ENCODE peak calls at places on chromosomes 7 and 10, in six cellular contexts. V, Z, R, W, B and I are unnamed samples.
A peak's percentile ranks its signal among the peaks of the same experiment; 100 is the strongest.

GRCh38 chr7:1454471-1455065 is 4.7 kb downstream of the MICALL2 start:
- DNase-seq in R (no peak), B (peak; percentile 37), Z (no peak), W (no peak), V (no peak), I (no peak)

GRCh38 chr10:62907470-62908212 is 91.5 kb upstream of the EGR2 start:
- DNase-seq in V (no peak), Z (peak; percentile 6), R (no peak), B (no peak), W (no peak), I (no peak)

GRCh38 chr7:106599343-106599698 is 61.6 kb downstream of the CCDC71L start:
- DNase-seq in W (no peak), R (no peak), B (no peak), V (no peak), Z (no peak), I (no peak)

GRCh38 chr7:99024066-99024465 is 119.8 kb downstream of the SMURF1 start:
- DNase-seq in W (no peak), B (no peak), V (no peak), R (no peak), Z (no peak), I (no peak)

GRCh38 chr7:127477285-127478039 is 85.0 kb upstream of the ZNF800 start:
- DNase-seq in V (no peak), R (no peak), B (no peak), Z (no peak), W (no peak), I (no peak)

GRCh38 chr7:92362131-92362530 is 85.2 kb upstream of the GATAD1 start:
- DNase-seq in R (no peak), W (no peak), B (no peak), Z (no peak), V (no peak), I (no peak)

GRCh38 chr7:131540491-131541162 is 15.8 kb downstream of the PODXL start:
- DNase-seq in Z (no peak), B (no peak), W (no peak), R (peak; percentile 22), V (no peak), I (no peak)

GRCh38 chr10:121510201-121510771 is 88.0 kb downstream of the FGFR2 start:
- DNase-seq in Z (no peak), V (no peak), B (no peak), R (no peak), W (no peak), I (no peak)

GRCh38 chr7:144515430-144515829 is 111.9 kb upstream of the NOBOX start:
- DNase-seq in W (no peak), Z (no peak), V (no peak), B (no peak), R (no peak), I (no peak)

GRCh38 chr7:94133460-94133859 is 129.3 kb upstream of the BET1 start:
- DNase-seq in Z (no peak), V (peak; percentile 65), B (no peak), R (no peak), W (no peak), I (no peak)

GRCh38 chr7:94239661-94240234 is 154.9 kb upstream of the COL1A2 start:
- DNase-seq in V (no peak), B (no peak), W (no peak), Z (no peak), R (no peak), I (no peak)

GRCh38 chr10:132608511-132609195 is 71.1 kb downstream of the INPP5A start:
- DNase-seq in W (no peak), V (no peak), Z (peak; percentile 11), R (no peak), B (no peak), I (no peak)
- TF ChIP-seq POLR2AphosphoS5 in W (no peak), V (no peak), Z (no peak), R (no peak), B (no peak), I (no peak)

GRCh38 chr10:50624154-50624865 is 554 bp upstream of the SGMS1 start:
- DNase-seq in W (peak; percentile 99), R (peak; percentile 85), B (peak; percentile 93), Z (peak; percentile 76), V (no peak), I (peak; percentile 76)
- TF ChIP-seq POLR2A in W (peak; percentile 73), R (peak; percentile 42), B (no peak), Z (no peak), V (no peak), I (no peak)

GRCh38 chr10:113091921-113092320 is 141.9 kb downstream of the TCF7L2 start:
- DNase-seq in W (no peak), V (no peak), Z (no peak), R (no peak), B (no peak), I (no peak)

GRCh38 chr10:113094114-113094486 is 144.1 kb downstream of the TCF7L2 start:
- DNase-seq in R (no peak), V (peak; percentile 23), Z (no peak), W (no peak), B (no peak), I (no peak)

GRCh38 chr10:113095419-113095818 is 145.4 kb downstream of the TCF7L2 start:
- DNase-seq in Z (no peak), W (no peak), B (no peak), R (no peak), V (no peak), I (no peak)

GRCh38 chr10:113096111-113097045 is 146.3 kb downstream of the TCF7L2 start:
- DNase-seq in V (no peak), R (no peak), B (no peak), W (no peak), Z (no peak), I (no peak)

GRCh38 chr10:113093188-113094113 is 143.4 kb downstream of the TCF7L2 start:
- DNase-seq in W (no peak), V (peak; percentile 8), Z (no peak), B (no peak), R (peak; percentile 88), I (no peak)
- TF ChIP-seq TAF1 in W (no peak), V (no peak), Z (no peak), B (no peak), R (no peak), I (no peak)

DNA sequence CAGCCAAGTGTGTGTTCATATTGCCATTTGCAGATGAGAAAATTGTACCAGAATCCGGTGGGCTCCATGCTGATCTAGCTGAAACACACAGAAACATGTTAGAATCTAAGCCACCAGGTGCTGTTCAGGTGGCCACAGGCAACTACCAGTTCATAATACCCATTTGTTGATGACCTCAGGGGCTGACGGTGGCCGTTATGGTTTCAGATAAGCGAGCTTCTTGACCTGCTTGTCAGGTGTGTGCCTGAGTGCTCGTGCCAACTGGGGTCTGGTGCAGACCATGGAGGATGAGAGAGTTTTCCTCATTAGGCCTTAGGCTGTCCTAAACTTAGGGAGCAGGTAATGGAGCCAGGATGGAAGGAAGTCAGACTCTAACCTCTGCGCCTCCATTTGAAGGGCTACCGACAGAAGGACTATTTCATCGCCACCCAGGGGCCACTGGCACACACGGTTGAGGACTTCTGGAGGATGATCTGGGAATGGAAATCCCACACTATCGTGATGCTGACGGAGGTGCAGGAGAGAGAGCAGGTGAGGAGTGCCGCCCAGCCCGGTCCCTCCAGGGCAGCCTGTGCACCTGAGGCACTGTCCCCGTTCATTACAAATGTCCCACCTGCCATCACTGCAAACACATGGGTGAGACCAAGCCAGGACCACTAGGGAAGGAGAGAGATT is 53.1 kb downstream of the MKI67 start:
- DNase-seq in W (no peak), B (no peak), R (no peak), V (no peak), Z (no peak), I (no peak)
- TF ChIP-seq POLR2AphosphoS5 in W (no peak), B (no peak), R (no peak), V (no peak), Z (no peak), I (no peak)

DNA sequence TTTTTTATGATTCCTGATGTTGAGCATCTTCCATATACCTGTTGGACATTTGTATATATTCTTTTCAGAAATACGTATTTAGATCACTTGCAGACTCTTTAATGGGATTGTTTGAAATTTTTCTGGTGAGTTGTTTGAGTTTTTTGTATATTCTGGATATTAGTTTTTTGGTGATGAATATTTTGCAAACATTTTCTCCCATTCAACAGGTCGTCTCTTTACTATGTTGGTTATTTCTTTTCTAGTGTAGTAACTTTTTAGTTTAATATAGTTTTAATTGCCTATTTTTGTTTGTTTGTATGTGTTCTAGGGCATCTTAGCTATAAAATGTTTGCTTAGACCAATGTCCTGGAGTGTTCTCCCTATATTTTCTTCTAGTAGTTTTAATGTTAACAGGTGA is 72.7 kb downstream of the ZWINT start:
- DNase-seq in V (no peak), Z (no peak), R (no peak), W (no peak), B (no peak), I (no peak)
- TF ChIP-seq POLR2A in V (no peak), Z (no peak), R (no peak), W (no peak), B (no peak), I (no peak)

GRCh38 chr7:121101621-121102020 is 113.1 kb downstream of the CPED1 start:
- DNase-seq in R (no peak), Z (no peak), V (no peak), W (no peak), B (no peak), I (no peak)

GRCh38 chr7:121102619-121103018 is 114.1 kb downstream of the CPED1 start:
- DNase-seq in V (no peak), R (no peak), Z (no peak), W (no peak), B (no peak), I (no peak)

GRCh38 chr7:121101083-121101482 is 112.6 kb downstream of the CPED1 start:
- DNase-seq in R (no peak), Z (no peak), W (no peak), V (no peak), B (no peak), I (no peak)

GRCh38 chr7:121099572-121099971 is 111.1 kb downstream of the CPED1 start:
- DNase-seq in Z (no peak), B (no peak), R (no peak), V (no peak), W (no peak), I (no peak)

GRCh38 chr7:121097577-121097976 is 109.1 kb downstream of the CPED1 start:
- DNase-seq in R (no peak), Z (no peak), V (no peak), B (no peak), W (no peak), I (no peak)
- TF ChIP-seq TAF1 in R (no peak), Z (no peak), V (no peak), B (no peak), W (no peak), I (no peak)